ENCODE peak calls at places on chromosomes 2 and 18, in seven cellular contexts. L is upper lobe of left lung, X is sigmoid colon, P is body of pancreas, I is upper lobe of right lung, D is SK-N-SH, C is ovary. Q is an unnamed sample. For H3K9me3, the result is how much of the 10 kb centered on the place peaks cover.

GRCh38 chr2:219289537-219290361 is 10.6 kb downstream of the DNAJB2 start:
- DNase-seq in L (peak), X (peak), P (peak), I (peak), D (no peak), C (peak), Q (no peak)

GRCh38 chr2:102020596-102021170 is 28.9 kb downstream of the IL1R2 start:
- DNase-seq in L (no peak), X (peak), P (peak), I (peak), D (peak), C (peak), Q (peak)

GRCh38 chr18:22773944-22774343 is 159.2 kb upstream of the RBBP8 start:
- DNase-seq in L (no peak), X (no peak), P (no peak), I (no peak), D (no peak), C (no peak), Q (no peak)

GRCh38 chr2:134657650-134658250 is 61.0 kb downstream of the TMEM163 start:
- DNase-seq in L (no peak), X (no peak), P (no peak), I (no peak), D (no peak), C (no peak), Q (no peak)

GRCh38 chr2:11370377-11371098 is 26.1 kb upstream of the ROCK2 start:
- DNase-seq in L (no peak), X (no peak), P (peak), I (no peak), D (no peak), C (no peak), Q (no peak)

GRCh38 chr2:203498161-203498560 is 36.9 kb downstream of the RAPH1 start:
- DNase-seq in L (no peak), X (no peak), P (no peak), I (no peak), D (no peak), C (no peak), Q (no peak)

GRCh38 chr2:14220101-14220500 is 412.4 kb upstream of the LRATD1 start:
- DNase-seq in L (no peak), X (no peak), P (no peak), I (no peak), D (no peak), C (no peak), Q (no peak)

GRCh38 chr18:41145526-41145925 is 809.5 kb upstream of the PIK3C3 start:
- DNase-seq in L (no peak), X (no peak), P (peak), I (no peak), D (no peak), C (no peak), Q (no peak)

GRCh38 chr2:74472086-74472944 is at the start of gene MRPL53:
- DNase-seq in L (peak), X (peak), P (peak), I (peak), D (peak), C (peak), Q (peak)

GRCh38 chr2:8019934-8020333 is 661.9 kb upstream of the ID2 start:
- DNase-seq in L (no peak), X (no peak), P (no peak), I (no peak), D (no peak), C (no peak), Q (no peak)

GRCh38 chr18:3814840-3815239 is 364.9 kb downstream of the TGIF1 start:
- DNase-seq in L (no peak), X (no peak), P (no peak), I (no peak), D (no peak), C (no peak), Q (no peak)

GRCh38 chr18:74499633-74500032 is 3.5 kb downstream of the CNDP2 start:
- DNase-seq in L (no peak), X (peak), P (peak), I (peak), D (no peak), C (peak), Q (peak)

DNA sequence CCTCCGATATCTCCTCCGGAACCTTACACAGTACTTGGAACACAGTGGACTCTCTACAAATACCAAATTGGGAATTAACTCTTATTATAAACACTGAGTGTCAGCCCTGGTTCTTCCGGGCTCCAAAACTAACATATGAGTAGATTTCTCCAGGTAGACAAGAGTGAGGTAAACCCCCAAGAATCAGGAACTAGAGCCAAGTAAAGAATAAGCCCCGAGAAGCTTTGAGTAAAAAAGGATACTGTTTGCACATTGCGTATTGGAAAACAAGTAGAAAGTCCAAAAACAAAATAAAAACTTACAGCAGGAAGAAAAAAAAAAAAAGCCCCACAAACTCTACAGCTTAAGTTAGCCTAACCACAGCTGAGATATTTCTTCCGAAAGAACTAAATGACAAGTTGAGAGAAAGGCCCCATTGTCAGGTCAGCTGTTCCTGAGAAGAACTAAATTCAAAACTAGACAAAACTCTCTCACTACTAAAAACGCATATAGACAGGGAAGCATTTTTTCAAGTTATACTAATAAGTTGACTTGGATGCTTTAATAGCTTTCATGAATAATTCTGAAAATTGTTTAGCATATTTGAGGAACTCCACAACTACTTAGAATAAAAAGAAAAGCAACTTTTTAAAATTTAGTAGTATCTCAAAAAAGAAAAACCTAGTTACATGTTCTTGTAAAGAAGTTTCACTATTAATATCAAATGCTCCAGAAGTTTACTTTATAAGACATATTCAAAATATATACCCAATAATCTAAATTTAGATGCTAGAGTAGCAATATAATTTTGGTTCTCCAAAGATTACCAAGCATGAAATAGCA is 4.3 kb upstream of the HAAO start:
- DNase-seq in L (no peak), X (no peak), P (no peak), I (no peak), D (no peak), C (no peak), Q (no peak)
- H3K27ac ChIP-seq in L (no peak), X (peak), P (peak), I (no peak), D (no peak), C (peak), Q (no peak)

GRCh38 chr2:161152302-161152701 is 7.9 kb upstream of the TANK start:
- DNase-seq in L (no peak), X (no peak), P (no peak), I (no peak), D (no peak), C (no peak), Q (no peak)
- H3K9me3 ChIP-seq in L (under half), X (under half), P (under half), I (under half), D (under half), C (under half), Q (under half)

GRCh38 chr2:47658646-47659320 is 124.2 kb upstream of the MSH6 start:
- DNase-seq in L (no peak), X (no peak), P (no peak), I (no peak), D (no peak), C (no peak), Q (no peak)
- TF ChIP-seq CTCF in L (no peak), X (no peak), P (no peak), I (no peak), D (no peak), C (no peak), Q (no peak)

GRCh38 chr2:53939656-53940055 is 31.1 kb downstream of the PSME4 start:
- DNase-seq in L (no peak), X (no peak), P (no peak), I (no peak), D (no peak), C (no peak), Q (no peak)
- H3K27ac ChIP-seq in L (no peak), X (no peak), P (no peak), I (no peak), D (no peak), C (no peak), Q (no peak)

GRCh38 chr18:14976736-14977430 is 228.9 kb downstream of the ANKRD30B start:
- DNase-seq in L (no peak), X (no peak), P (no peak), I (no peak), D (no peak), C (no peak), Q (no peak)

GRCh38 chr18:14978962-14979535 is 231.1 kb downstream of the ANKRD30B start:
- DNase-seq in L (no peak), X (no peak), P (no peak), I (peak), D (peak), C (no peak), Q (no peak)

GRCh38 chr18:14975431-14975830 is 227.5 kb downstream of the ANKRD30B start:
- DNase-seq in L (peak), X (no peak), P (no peak), I (no peak), D (no peak), C (no peak), Q (no peak)

GRCh38 chr18:14979875-14980274 is 231.9 kb downstream of the ANKRD30B start:
- DNase-seq in L (no peak), X (no peak), P (no peak), I (no peak), D (no peak), C (no peak), Q (no peak)

GRCh38 chr18:14978191-14978590 is 230.2 kb downstream of the ANKRD30B start:
- DNase-seq in L (peak), X (no peak), P (no peak), I (no peak), D (no peak), C (no peak), Q (no peak)
- H3K9me3 ChIP-seq in L (under half), X (under half), P (under half), I (under half), D (under half), C (under half), Q (under half)

GRCh38 chr2:86298411-86299390 is 38.7 kb downstream of the REEP1 start:
- DNase-seq in L (no peak), X (no peak), P (no peak), I (peak), D (peak), C (no peak), Q (no peak)
- TF ChIP-seq CTCF in L (no peak), X (no peak), P (no peak), I (peak), D (peak), C (no peak), Q (no peak)

GRCh38 chr2:162261032-162261945 is 18.0 kb upstream of the FAP start:
- DNase-seq in L (no peak), X (peak), P (peak), I (peak), D (no peak), C (no peak), Q (no peak)
- H3K27ac ChIP-seq in L (peak), X (peak), P (no peak), I (peak), D (peak), C (no peak), Q (no peak)

DNA sequence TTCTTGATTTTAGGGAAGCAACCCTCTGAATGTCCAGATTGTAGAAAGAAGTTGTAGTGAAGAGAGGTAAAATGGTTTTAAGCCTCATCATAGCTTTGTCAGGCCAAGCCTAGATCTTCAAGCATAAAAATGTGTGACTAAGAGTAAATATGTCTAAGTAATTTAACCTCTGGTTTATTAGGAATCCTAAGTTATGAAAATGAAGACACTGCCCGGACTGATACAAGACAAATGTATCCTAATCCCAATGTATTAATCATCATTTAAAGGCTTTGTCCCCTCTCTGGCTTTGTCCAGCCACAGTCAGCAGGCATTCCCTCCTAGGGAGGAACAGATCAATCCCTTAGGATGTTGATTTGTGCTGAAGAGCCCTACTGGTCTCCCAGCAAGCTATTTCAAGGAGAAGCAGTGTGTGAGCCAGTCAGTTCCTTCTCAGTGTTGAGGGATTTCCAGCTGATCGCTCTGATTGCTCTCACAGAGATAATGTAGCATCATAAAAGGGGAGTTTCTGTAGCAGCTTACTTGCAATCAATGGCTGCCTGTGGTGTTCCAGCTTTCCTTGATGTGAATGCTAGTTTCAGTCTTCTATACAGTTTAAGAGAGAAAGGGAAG is 796.1 kb downstream of the EPHA4 start:
- DNase-seq in L (no peak), X (no peak), P (no peak), I (no peak), D (no peak), C (no peak), Q (no peak)
- H3K9me3 ChIP-seq in L (under half), X (under half), P (under half), I (under half), D (under half), C (under half), Q (under half)

DNA sequence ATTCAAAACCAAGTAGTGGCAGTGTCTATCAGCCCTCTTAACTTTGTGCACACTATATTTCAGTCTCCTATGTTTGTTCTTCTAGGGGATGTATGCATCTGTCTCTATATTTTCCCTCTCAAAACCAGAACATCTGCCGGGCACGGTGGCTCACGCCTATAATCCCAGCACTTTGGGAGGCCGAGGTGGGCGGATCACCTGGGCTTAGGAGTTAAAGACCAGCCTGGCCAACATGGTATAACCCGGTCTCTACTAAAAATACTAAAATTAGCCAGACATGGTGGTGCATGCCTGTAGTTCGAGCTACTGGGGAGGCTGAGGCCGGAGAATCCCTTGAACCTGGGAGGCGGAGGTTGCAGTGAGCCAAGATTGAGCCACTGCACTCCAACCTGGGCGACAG is 9.9 kb upstream of the GAREM2 start:
- DNase-seq in L (no peak), X (peak), P (no peak), I (peak), D (no peak), C (no peak), Q (no peak)
- TF ChIP-seq CTCF in L (no peak), X (no peak), P (no peak), I (no peak), D (no peak), C (no peak), Q (no peak)

Q was measured in CD8-positive, alpha-beta T cell.